ENCODE peak calls at places on chromosomes 3 and 15, in eight cellular contexts. N is uterus, V is testis, U is stomach, T is transverse colon, G is body of pancreas, Q is HCT116, K is Peyer's patch. W is an unnamed sample.

GRCh38 chr3:134885877-134886621 is 91.0 kb downstream of the EPHB1 start:
- DNase-seq in N (no peak), V (no peak), U (no peak), T (no peak), G (no peak), Q (no peak), K (no peak), W (no peak)

GRCh38 chr3:132164469-132165092 is 129.8 kb upstream of the CPNE4 start:
- DNase-seq in N (no peak), V (no peak), U (no peak), T (no peak), G (no peak), Q (no peak), K (no peak), W (no peak)

GRCh38 chr3:174858353-174858752 is 781 bp upstream of the NAALADL2 start:
- DNase-seq in N (no peak), V (no peak), U (no peak), T (no peak), G (no peak), Q (no peak), K (no peak), W (no peak)

GRCh38 chr15:32936283-32936918 is 218.6 kb downstream of the GREM1 start:
- DNase-seq in N (no peak), V (no peak), U (no peak), T (no peak), G (no peak), Q (peak), K (no peak), W (no peak)

GRCh38 chr3:127961963-127962362 is 46.9 kb downstream of the KBTBD12 start:
- DNase-seq in N (no peak), V (no peak), U (peak), T (no peak), G (no peak), Q (peak), K (peak), W (no peak)

GRCh38 chr3:128808672-128809071 is 70.7 kb upstream of the ACAD9 start:
- DNase-seq in N (no peak), V (no peak), U (no peak), T (no peak), G (no peak), Q (no peak), K (no peak), W (no peak)

GRCh38 chr3:136645915-136646314 is 106.3 kb downstream of the STAG1 start:
- DNase-seq in N (no peak), V (no peak), U (no peak), T (no peak), G (no peak), Q (no peak), K (no peak), W (no peak)

GRCh38 chr3:8647137-8647970 is 2.8 kb upstream of the SSUH2 start:
- DNase-seq in N (no peak), V (no peak), U (peak), T (no peak), G (no peak), Q (no peak), K (no peak), W (no peak)

GRCh38 chr3:28050895-28051294 is 190.5 kb upstream of the CMC1 start:
- DNase-seq in N (no peak), V (no peak), U (no peak), T (peak), G (no peak), Q (peak), K (peak), W (no peak)

GRCh38 chr3:53382106-53382505 is 34.8 kb upstream of the DCP1A start:
- DNase-seq in N (no peak), V (no peak), U (no peak), T (no peak), G (no peak), Q (no peak), K (no peak), W (no peak)

GRCh38 chr15:85330941-85331588 is 49.3 kb upstream of the AKAP13 start:
- DNase-seq in N (peak), V (peak), U (peak), T (peak), G (peak), Q (peak), K (peak), W (peak)

GRCh38 chr3:186108941-186109865 is at the start of gene ETV5:
- DNase-seq in N (peak), V (peak), U (peak), T (peak), G (peak), Q (peak), K (peak), W (peak)

GRCh38 chr3:186108106-186108940 is 566 bp downstream of the ETV5 start:
- DNase-seq in N (peak), V (peak), U (no peak), T (no peak), G (no peak), Q (peak), K (peak), W (peak)

GRCh38 chr3:186109897-186110803 is 1.3 kb upstream of the ETV5 start:
- DNase-seq in N (peak), V (peak), U (peak), T (no peak), G (peak), Q (no peak), K (no peak), W (peak)

GRCh38 chr3:186105543-186105942 is 3.3 kb downstream of the ETV5 start:
- DNase-seq in N (no peak), V (no peak), U (no peak), T (no peak), G (no peak), Q (no peak), K (no peak), W (no peak)

GRCh38 chr3:186107148-186108105 is 1.5 kb downstream of the ETV5 start:
- DNase-seq in N (peak), V (peak), U (peak), T (peak), G (peak), Q (peak), K (peak), W (peak)
- TF ChIP-seq POLR2A in N (no peak), V (no peak), U (no peak), T (no peak), G (peak), Q (no peak), K (no peak), W (no peak)

GRCh38 chr3:25863560-25863959 is 73.7 kb downstream of the OXSM start:
- DNase-seq in N (no peak), V (no peak), U (no peak), T (no peak), G (no peak), Q (no peak), K (no peak), W (no peak)
- TF ChIP-seq CTCF in N (no peak), V (no peak), U (no peak), T (no peak), G (no peak), Q (peak), K (no peak), W (no peak)

GRCh38 chr15:30903497-30904187 is at the start of gene FAN1:
- DNase-seq in N (peak), V (peak), U (peak), T (peak), G (peak), Q (peak), K (peak), W (peak)
- TF ChIP-seq POLR2A in N (peak), V (no peak), U (no peak), T (peak), G (peak), Q (peak), K (peak), W (no peak)

GRCh38 chr15:74383695-74384565 is 16.5 kb upstream of the CYP11A1 start:
- DNase-seq in N (no peak), V (no peak), U (peak), T (no peak), G (no peak), Q (peak), K (peak), W (no peak)
- TF ChIP-seq CTCF in N (no peak), V (no peak), U (no peak), T (no peak), G (no peak), Q (no peak), K (no peak), W (no peak)